ENCODE peak calls at places on chromosomes 5 and 9, in eight cellular contexts. D, O, M, N, X, P, F and W are unnamed samples. For H3K4me1, the result is how much of the 10 kb centered on the place peaks cover.

GRCh38 chr5:124460666-124461065 is 285.8 kb downstream of the ZNF608 start:
- DNase-seq in O (no peak), X (no peak), P (no peak), F (no peak), M (no peak), N (no peak), D (no peak), W (no peak)

GRCh38 chr9:135410831-135411473 is 68.6 kb upstream of the PPP1R26 start:
- DNase-seq in P (no peak), F (no peak), O (no peak), M (no peak), D (no peak), X (peak), N (no peak), W (no peak)

GRCh38 chr9:78940121-78940855 is 631.5 kb upstream of the TLE4 start:
- DNase-seq in O (no peak), X (no peak), D (no peak), M (no peak), F (no peak), N (no peak), P (no peak), W (no peak)

GRCh38 chr5:50562694-50563093 is 103.7 kb upstream of the PARP8 start:
- DNase-seq in F (no peak), N (no peak), D (no peak), M (no peak), P (no peak), O (no peak), X (no peak), W (no peak)

GRCh38 chr9:36154213-36154952 is 14.8 kb upstream of the CCIN start:
- DNase-seq in P (no peak), X (no peak), O (peak), F (no peak), D (peak), M (peak), N (peak), W (peak)

GRCh38 chr5:80937591-80937990 is 22.6 kb upstream of the RASGRF2 start:
- DNase-seq in O (peak), F (no peak), D (no peak), N (peak), M (no peak), X (no peak), P (no peak), W (peak)

GRCh38 chr9:80796662-80797426 is 892.5 kb downstream of the TLE1 start:
- DNase-seq in O (no peak), N (no peak), M (no peak), P (no peak), D (no peak), F (no peak), X (no peak), W (no peak)

GRCh38 chr5:118863345-118863744 is 125.0 kb downstream of the DTWD2 start:
- DNase-seq in D (no peak), N (peak), M (no peak), P (peak), X (no peak), O (no peak), F (no peak), W (peak)

GRCh38 chr5:1130218-1130946 is 18.5 kb upstream of the SLC12A7 start:
- DNase-seq in F (no peak), O (no peak), N (no peak), P (no peak), X (no peak), D (peak), M (no peak), W (peak)

GRCh38 chr5:14665949-14666741 is 1.6 kb downstream of the OTULIN start:
- DNase-seq in F (no peak), O (peak), D (no peak), P (peak), X (peak), M (peak), N (peak), W (peak)

GRCh38 chr5:170159101-170159698 is 53.5 kb downstream of the FOXI1 start:
- DNase-seq in M (no peak), F (no peak), D (peak), P (peak), X (no peak), O (no peak), N (peak), W (peak)

GRCh38 chr9:15246688-15247087 is 60.3 kb downstream of the TTC39B start:
- DNase-seq in P (peak), X (no peak), M (peak), F (peak), D (peak), O (no peak), N (no peak), W (peak)

GRCh38 chr9:76369583-76369982 is 24.6 kb downstream of the RFK start:
- DNase-seq in N (no peak), D (peak), X (peak), O (no peak), M (peak), F (no peak), P (peak), W (peak)

GRCh38 chr9:134403292-134403681 is 77.0 kb downstream of the RXRA start:
- DNase-seq in X (no peak), D (no peak), P (no peak), M (no peak), F (no peak), O (no peak), N (no peak), W (no peak)

GRCh38 chr5:9930156-9930555 is 300.0 kb upstream of the TAS2R1 start:
- DNase-seq in N (peak), P (no peak), F (no peak), O (no peak), M (no peak), X (no peak), D (no peak), W (no peak)

GRCh38 chr5:78294250-78295034 is at the start of gene AP3B1:
- DNase-seq in F (peak), D (peak), M (peak), O (peak), X (peak), P (peak), N (peak), W (peak)
- TF ChIP-seq EZH2 in F (no peak), D (no peak), M (no peak), O (no peak), X (no peak), P (no peak), N (no peak), W (no peak)

DNA sequence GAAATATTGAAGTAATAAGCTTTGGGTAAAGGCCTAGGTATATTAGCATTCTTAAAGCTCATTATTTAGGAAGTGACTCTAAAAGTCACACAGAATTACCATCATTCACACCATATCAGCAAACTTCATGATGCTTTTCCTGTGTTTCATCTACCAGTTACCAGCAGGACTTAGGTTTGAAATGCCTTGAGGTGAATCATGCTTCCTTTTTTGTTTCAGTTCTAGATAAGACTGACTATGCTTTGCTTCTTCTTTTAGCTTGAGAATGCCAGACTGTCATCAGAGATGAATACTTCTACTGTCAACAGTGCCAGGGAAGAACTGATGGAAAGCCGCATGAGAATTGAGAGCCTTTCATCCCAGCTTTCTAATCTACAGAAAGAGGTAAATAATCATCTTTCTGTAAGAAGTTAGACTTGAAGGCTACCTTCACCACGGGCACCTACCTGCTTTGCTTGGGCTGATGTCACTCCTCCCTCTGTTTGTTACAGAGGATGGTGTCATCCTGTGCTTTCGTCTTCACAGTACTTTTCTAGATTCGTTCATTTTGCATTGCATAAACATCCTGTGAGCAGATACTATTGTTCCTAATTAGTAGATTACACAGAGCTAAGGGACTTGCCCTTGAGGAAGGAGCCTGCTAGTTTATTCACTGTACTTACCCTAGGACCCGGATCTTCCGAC is 34.7 kb downstream of the LMNB1 start:
- DNase-seq in X (no peak), M (peak), N (peak), O (no peak), P (peak), F (no peak), D (no peak), W (no peak)
- H3K4me1 ChIP-seq in X (under half), M (under half), N (under half), O (under half), P (under half), F (under half), D (under half), W (under half)

DNA sequence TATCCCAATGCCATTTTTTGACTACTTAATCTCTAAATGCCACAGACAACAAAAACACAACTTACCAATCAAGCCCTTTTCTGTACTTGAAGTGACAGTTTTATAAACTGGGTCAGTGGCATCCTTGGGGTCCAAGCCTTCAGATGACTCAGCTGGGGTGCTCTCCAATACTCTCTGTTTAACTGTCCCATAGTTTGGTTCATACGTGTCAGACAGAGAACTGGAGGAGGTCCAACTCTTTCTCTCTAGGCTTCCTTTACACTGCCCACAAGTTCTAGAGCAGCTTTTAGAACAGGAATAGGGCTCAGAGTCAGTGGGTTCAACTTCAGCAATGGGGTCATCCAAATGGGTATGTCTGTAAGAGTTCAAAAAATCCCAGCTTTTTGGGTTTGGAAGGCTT is 166.9 kb downstream of the CDC42SE2 start:
- DNase-seq in M (no peak), X (no peak), F (no peak), P (no peak), O (no peak), D (no peak), N (peak), W (no peak)
- TF ChIP-seq EZH2 in M (no peak), X (no peak), F (no peak), P (no peak), O (no peak), D (no peak), N (no peak), W (no peak)

DNA sequence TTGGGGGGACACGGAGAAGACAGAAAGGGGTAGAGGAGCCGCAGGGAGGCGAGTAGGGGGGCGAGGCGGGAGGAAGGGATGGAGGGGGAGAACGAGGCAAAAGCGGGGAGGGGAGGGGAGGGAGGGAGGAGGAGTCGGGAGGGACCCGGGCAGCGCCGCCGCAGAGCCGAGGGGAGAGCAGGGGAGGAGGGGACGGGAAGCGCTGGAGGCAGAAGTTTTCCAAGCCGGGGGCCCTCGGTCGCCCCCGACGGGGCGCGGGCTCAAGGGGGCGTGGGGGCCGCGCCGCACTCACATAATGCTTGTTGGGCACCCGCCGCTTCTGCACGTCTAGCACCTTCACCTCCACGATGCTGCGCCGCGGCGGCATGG is 355 bp downstream of the SH3PXD2B start:
- DNase-seq in D (no peak), X (peak), M (peak), O (peak), N (peak), F (no peak), P (peak), W (no peak)
- H3K4me1 ChIP-seq in D (under half), X (under half), M (under half), O (under half), N (under half), F (under half), P (under half), W (under half)

DNA sequence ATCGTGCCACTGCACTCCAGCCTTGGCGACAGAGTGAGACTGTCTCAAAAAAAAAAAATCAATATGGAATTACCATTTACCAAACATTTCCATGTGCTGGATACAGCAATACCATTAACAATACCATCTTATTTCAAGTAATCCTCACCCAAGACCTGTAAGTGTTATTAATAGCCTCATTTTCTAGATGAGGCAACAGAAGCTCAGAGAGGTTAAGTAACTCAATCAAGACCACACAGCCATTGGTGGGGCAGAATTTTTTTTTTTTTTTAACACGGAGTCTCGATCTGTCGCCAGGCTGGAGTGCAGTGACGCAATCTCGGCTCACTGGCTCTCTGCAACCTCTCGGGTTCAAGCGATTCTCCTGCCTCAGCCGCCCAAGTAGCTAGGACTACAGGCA is 3.6 kb upstream of the FIBCD1 start:
- DNase-seq in F (no peak), P (no peak), X (no peak), M (no peak), O (no peak), D (no peak), N (no peak), W (no peak)
- TF ChIP-seq EZH2 in F (no peak), P (no peak), X (no peak), M (no peak), O (no peak), D (no peak), N (no peak), W (no peak)